ENCODE peak calls at places on chromosomes 7 and 10, in six cellular contexts. V, P, J, M, L and D are unnamed samples.

GRCh38 chr7:89308535-89308934 is 513.0 kb upstream of the TEX47 start:
- DNase-seq in V (no peak), P (no peak), J (no peak), M (no peak), L (no peak), D (no peak)

GRCh38 chr7:92769361-92769633 is 67.1 kb downstream of the CDK6 start:
- DNase-seq in V (no peak), P (no peak), J (no peak), M (no peak), L (no peak), D (no peak)

GRCh38 chr10:128326251-128326650 is 200.0 kb upstream of the MKI67 start:
- DNase-seq in V (no peak), P (no peak), J (no peak), M (no peak), L (no peak), D (no peak)

GRCh38 chr10:75210193-75211006 is at the start of gene VDAC2:
- DNase-seq in V (peak), P (peak), J (peak), M (peak), L (peak), D (peak)

GRCh38 chr7:151905766-151906165 is 28.9 kb upstream of the PRKAG2 start:
- DNase-seq in V (no peak), P (no peak), J (no peak), M (no peak), L (no peak), D (no peak)

GRCh38 chr7:108310351-108310750 is 145.9 kb downstream of the NRCAM start:
- DNase-seq in V (no peak), P (no peak), J (no peak), M (no peak), L (no peak), D (no peak)

GRCh38 chr10:120981601-120982381 is 130.6 kb downstream of the WDR11 start:
- DNase-seq in V (no peak), P (no peak), J (no peak), M (no peak), L (no peak), D (no peak)

GRCh38 chr7:73978681-73979563 is 49.1 kb upstream of the ELN start:
- DNase-seq in V (peak), P (peak), J (peak), M (peak), L (peak), D (no peak)

GRCh38 chr10:71770255-71770654 is 3.1 kb downstream of the VSIR start:
- DNase-seq in V (no peak), P (no peak), J (no peak), M (no peak), L (no peak), D (no peak)

GRCh38 chr10:71708301-71708703 is 11.3 kb downstream of the C10orf105 start:
- DNase-seq in V (peak), P (no peak), J (peak), M (peak), L (peak), D (peak)

GRCh38 chr7:78311176-78311575 is 512.6 kb downstream of the PHTF2 start:
- DNase-seq in V (no peak), P (no peak), J (no peak), M (no peak), L (no peak), D (no peak)

GRCh38 chr7:78315119-78315518 is 516.5 kb downstream of the PHTF2 start:
- DNase-seq in V (no peak), P (no peak), J (no peak), M (no peak), L (no peak), D (no peak)

GRCh38 chr7:78317371-78317770 is 518.8 kb downstream of the PHTF2 start:
- DNase-seq in V (no peak), P (no peak), J (no peak), M (no peak), L (no peak), D (no peak)

GRCh38 chr7:78316110-78316509 is 517.5 kb downstream of the PHTF2 start:
- DNase-seq in V (no peak), P (no peak), J (no peak), M (no peak), L (no peak), D (no peak)
- TF ChIP-seq POLR2AphosphoS5 in V (no peak), P (no peak), J (no peak), M (no peak), L (no peak), D (no peak)

DNA sequence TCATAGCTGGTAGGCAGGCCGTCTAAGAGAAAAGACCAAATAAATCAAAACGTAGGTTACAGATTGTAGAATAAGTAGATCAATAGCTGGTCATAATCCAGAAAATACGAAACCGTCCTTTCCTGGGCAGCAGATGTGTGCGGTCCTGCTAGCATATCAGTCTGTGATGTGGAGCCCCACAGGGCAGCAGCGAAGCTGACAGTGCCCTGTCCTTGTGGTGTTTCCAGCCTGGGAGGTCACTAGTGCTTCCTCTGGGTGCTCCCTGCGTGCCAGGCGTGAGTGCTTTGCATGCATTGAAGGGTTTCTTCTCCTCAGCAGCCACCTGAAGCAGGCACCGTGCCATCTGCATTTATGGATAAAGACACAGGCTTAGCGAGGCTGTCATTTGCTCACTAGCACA is 41.7 kb downstream of the IL15RA start:
- DNase-seq in V (no peak), P (no peak), J (no peak), M (no peak), L (no peak), D (no peak)
- TF ChIP-seq TAF1 in V (no peak), P (no peak), J (no peak), M (no peak), L (no peak), D (no peak)

GRCh38 chr10:110840225-110840922 is 31.4 kb upstream of the PDCD4 start:
- DNase-seq in V (no peak), P (no peak), J (no peak), M (no peak), L (peak), D (no peak)
- TF ChIP-seq POLR2A in V (no peak), P (no peak), J (no peak), M (no peak), L (no peak), D (no peak)

DNA sequence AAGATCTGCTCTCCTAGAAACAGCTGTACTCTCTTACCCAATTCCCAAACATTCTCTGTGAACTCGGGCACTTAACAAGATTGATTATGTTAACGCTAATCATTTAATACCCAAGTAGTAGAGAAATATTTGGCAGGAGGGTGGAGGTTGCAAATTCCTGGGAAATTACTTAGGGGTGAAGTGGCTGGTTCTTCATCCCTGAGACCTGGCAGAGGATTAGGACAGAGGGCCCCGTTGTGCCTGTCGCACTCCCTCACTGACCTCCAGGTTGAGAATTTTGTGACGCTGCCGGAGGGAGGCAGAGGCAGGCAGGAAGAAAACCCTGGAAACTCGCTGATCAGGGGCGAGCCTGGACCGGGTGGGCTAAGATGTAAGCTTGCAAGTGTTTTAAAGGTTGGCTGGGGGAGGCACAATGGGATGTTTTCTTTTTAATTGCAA is 182.6 kb downstream of the TCF7L2 start:
- DNase-seq in V (no peak), P (no peak), J (no peak), M (no peak), L (no peak), D (no peak)
- TF ChIP-seq POLR2AphosphoS5 in V (no peak), P (no peak), J (no peak), M (no peak), L (no peak), D (no peak)

GRCh38 chr10:76729804-76730203 is 907.8 kb downstream of the KCNMA1 start:
- DNase-seq in V (no peak), P (no peak), J (no peak), M (no peak), L (no peak), D (no peak)

GRCh38 chr10:76727009-76727408 is 910.6 kb downstream of the KCNMA1 start:
- DNase-seq in V (no peak), P (no peak), J (no peak), M (no peak), L (no peak), D (no peak)

GRCh38 chr10:76721891-76722505 is 915.6 kb downstream of the KCNMA1 start:
- DNase-seq in V (no peak), P (no peak), J (no peak), M (no peak), L (no peak), D (no peak)

GRCh38 chr10:76719021-76719420 is 918.6 kb downstream of the KCNMA1 start:
- DNase-seq in V (no peak), P (no peak), J (no peak), M (no peak), L (no peak), D (no peak)

GRCh38 chr10:76723781-76724336 is 913.7 kb downstream of the KCNMA1 start:
- DNase-seq in V (no peak), P (no peak), J (no peak), M (no peak), L (no peak), D (no peak)
- TF ChIP-seq TAF1 in V (no peak), P (no peak), J (no peak), M (no peak), L (no peak), D (no peak)

GRCh38 chr10:27742195-27742925 is 3.3 kb downstream of the MKX start:
- DNase-seq in V (peak), P (peak), J (peak), M (peak), L (peak), D (peak)
- TF ChIP-seq POLR2A in V (no peak), P (no peak), J (peak), M (no peak), L (no peak), D (no peak)

DNA sequence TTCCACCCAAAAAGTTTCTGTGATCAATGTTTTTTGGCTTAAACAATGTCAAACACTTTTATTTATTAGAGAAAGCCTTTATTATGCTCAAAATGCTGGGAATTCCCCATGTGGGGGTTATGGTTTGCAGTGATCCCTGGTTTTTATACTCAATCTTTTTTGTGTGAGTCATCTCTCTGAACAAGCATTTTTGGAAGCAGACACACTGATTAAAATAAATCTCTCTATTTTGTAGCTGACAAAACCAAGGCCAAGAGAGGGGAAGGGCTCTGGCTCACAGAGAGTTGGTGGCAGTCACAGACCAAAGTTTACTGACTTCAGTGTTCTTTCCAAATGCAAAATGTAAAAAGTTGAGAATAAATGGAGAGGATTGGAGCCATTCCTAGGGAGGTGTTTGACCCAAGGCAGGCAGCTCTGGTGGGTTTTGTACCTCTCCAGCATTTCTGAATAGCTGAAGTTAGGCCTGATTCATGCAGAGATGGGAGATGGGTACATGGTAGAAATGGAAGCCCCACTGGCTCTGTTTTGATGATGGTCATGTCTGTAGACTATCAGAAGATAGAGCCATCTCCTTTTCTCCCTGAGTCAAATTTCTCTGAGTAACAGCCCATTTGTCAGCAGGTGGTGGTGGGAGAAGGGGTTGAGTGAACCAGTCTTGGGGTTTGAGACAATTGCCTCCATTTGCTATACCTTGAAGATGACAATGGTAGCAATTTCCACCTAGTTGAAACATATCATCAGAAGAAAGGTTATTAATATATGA is 45.4 kb upstream of the NAMPT start:
- DNase-seq in V (no peak), P (no peak), J (no peak), M (no peak), L (no peak), D (no peak)
- TF ChIP-seq POLR2AphosphoS5 in V (no peak), P (no peak), J (no peak), M (no peak), L (no peak), D (no peak)

GRCh38 chr7:96665689-96666088 is 44.0 kb downstream of the SEM1 start:
- DNase-seq in V (no peak), P (no peak), J (no peak), M (no peak), L (no peak), D (no peak)

GRCh38 chr7:96663457-96663856 is 46.2 kb downstream of the SEM1 start:
- DNase-seq in V (peak), P (peak), J (no peak), M (no peak), L (no peak), D (no peak)

GRCh38 chr7:96667026-96667425 is 42.6 kb downstream of the SEM1 start:
- DNase-seq in V (no peak), P (no peak), J (no peak), M (no peak), L (no peak), D (no peak)

GRCh38 chr7:96664793-96665192 is 44.9 kb downstream of the SEM1 start:
- DNase-seq in V (no peak), P (no peak), J (no peak), M (no peak), L (no peak), D (no peak)

DNA sequence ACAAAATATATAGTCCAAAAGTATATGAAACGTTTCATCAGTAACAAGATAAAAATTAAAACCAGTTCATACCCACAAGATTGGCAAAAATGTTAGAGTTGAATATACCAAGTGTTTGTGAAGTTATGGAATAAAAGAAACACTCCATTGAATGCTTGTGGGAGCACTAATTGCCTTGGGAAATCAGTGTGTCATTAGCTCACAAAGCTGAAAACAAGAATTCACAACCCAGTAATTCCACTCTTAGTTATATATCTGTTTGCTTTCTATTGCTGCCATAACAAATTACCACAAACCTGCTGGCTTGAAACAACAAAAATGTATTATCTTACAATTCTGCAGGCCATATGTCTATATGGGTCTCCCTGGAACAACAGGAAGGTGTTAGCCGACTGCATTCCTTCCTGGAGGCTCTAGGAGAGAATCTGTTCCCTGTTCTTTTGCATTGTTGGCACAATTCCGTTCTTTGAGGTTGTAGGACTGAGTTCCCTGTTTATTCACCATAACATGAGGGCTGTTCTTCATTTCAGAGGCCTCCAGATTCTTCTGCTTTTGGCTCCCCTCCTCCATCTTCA is 45.7 kb downstream of the SEM1 start:
- DNase-seq in V (no peak), P (no peak), J (no peak), M (no peak), L (no peak), D (no peak)
- TF ChIP-seq TAF1 in V (no peak), P (no peak), J (no peak), M (no peak), L (no peak), D (no peak)

DNA sequence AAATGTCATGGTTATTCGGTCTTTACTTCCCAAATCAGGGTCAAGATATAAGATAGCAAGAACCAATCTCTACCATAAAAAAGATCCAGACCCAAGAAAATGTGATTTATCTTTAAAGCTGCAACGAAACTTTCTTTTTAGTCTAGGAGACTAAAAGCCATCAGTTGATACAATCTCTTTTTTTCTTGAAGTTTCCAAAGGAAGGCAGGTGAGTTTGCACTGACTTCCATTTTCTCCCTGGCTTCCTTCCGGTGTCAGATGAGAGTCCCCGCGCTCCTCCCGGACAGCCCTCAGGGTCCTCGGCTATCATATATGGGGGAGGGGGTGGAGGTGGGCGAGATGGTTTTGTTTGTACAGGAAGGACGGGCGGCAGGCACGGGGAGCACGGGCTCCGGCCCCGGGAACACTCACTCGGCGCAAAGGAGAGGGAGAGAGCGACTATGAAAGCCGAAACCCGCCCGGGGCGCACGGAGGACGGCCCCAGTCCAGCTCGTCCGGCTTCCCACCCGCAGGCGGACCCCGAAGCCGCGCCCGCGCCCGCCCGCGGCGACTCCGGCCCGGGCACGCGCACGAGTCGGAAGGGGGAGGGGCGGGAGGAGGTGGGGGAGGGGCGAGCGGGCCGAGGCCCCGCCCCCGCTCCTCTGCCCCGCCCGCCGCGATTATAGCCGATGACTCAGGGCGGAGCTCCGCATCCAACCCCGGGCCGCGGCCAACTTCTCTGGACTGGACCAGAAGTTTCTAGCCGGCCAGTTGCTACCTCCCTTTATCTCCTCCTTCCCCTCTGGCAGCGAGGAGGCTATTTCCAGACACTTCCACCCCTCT is at the start of gene BAG3:
- DNase-seq in V (peak), P (no peak), J (peak), M (peak), L (peak), D (peak)
- TF ChIP-seq POLR2A in V (peak), P (peak), J (peak), M (peak), L (peak), D (peak)

GRCh38 chr7:150848111-150848510 is 4.2 kb upstream of the AOC1 start:
- DNase-seq in V (no peak), P (no peak), J (peak), M (no peak), L (no peak), D (no peak)
- TF ChIP-seq POLR2AphosphoS5 in V (no peak), P (no peak), J (no peak), M (no peak), L (no peak), D (no peak)